ENCODE peak calls at places on chromosomes 3 and 15, in seven cellular contexts. J is Peyer's patch, E is HepG2, W is heart right ventricle, X is PC-3, N is DND-41, M is RWPE2. T is an unnamed sample.

GRCh38 chr3:55162031-55162784 is 234.3 kb upstream of the LRTM1 start:
- DNase-seq in J (no peak), E (no peak), W (no peak), X (peak; percentile 37), N (no peak), M (no peak), T (no peak)

GRCh38 chr15:43748376-43748775 is 2.1 kb downstream of the PDIA3 start:
- DNase-seq in J (no peak), E (no peak), W (no peak), X (peak; percentile 19), N (no peak), M (no peak), T (peak; percentile 69)

GRCh38 chr3:139846729-139847128 is 88.3 kb upstream of the CLSTN2 start:
- DNase-seq in J (no peak), E (no peak), W (no peak), X (no peak), N (no peak), M (no peak), T (no peak)

GRCh38 chr3:169147246-169148008 is 516.1 kb downstream of the MECOM start:
- DNase-seq in J (no peak), E (no peak), W (peak; percentile 48), X (peak; percentile 73), N (no peak), M (peak; percentile 64), T (no peak)

GRCh38 chr3:129282727-129283327 is 4.2 kb downstream of the HMCES start:
- DNase-seq in J (no peak), E (peak; percentile 12), W (no peak), X (peak; percentile 68), N (no peak), M (no peak), T (no peak)

GRCh38 chr3:143875566-143875965 is 27.3 kb upstream of the SLC9A9 start:
- DNase-seq in J (no peak), E (no peak), W (no peak), X (no peak), N (no peak), M (no peak), T (no peak)

GRCh38 chr3:54870423-54870822 is 57.4 kb downstream of the LRTM1 start:
- DNase-seq in J (no peak), E (peak; percentile 14), W (no peak), X (peak; percentile 85), N (no peak), M (no peak), T (no peak)

GRCh38 chr3:41683666-41684350 is 278.1 kb downstream of the ULK4 start:
- DNase-seq in J (no peak), E (peak; percentile 72), W (no peak), X (peak; percentile 43), N (no peak), M (no peak), T (no peak)

GRCh38 chr3:71057526-71057894 is 526.0 kb downstream of the FOXP1 start:
- DNase-seq in J (no peak), E (no peak), W (no peak), X (peak; percentile 87), N (no peak), M (no peak), T (no peak)

GRCh38 chr15:50280271-50280670 is 14.7 kb upstream of the HDC start:
- DNase-seq in J (no peak), E (no peak), W (no peak), X (no peak), N (no peak), M (no peak), T (no peak)

GRCh38 chr3:42752961-42753360 is 20.1 kb downstream of the CCDC13 start:
- DNase-seq in J (no peak), E (no peak), W (no peak), X (no peak), N (no peak), M (no peak), T (no peak)

GRCh38 chr3:181326637-181327223 is 337.2 kb upstream of the DNAJC19 start:
- DNase-seq in J (no peak), E (peak; percentile 18), W (no peak), X (peak; percentile 51), N (no peak), M (no peak), T (no peak)

GRCh38 chr3:112640864-112641751 is at the start of gene CCDC80:
- DNase-seq in J (no peak), E (no peak), W (no peak), X (peak; percentile 89), N (no peak), M (no peak), T (no peak)

GRCh38 chr15:96415513-96416217 is 85.2 kb downstream of the NR2F2 start:
- DNase-seq in J (no peak), E (no peak), W (no peak), X (no peak), N (no peak), M (no peak), T (no peak)

GRCh38 chr15:68650901-68651709 is 72.3 kb downstream of the CORO2B start:
- DNase-seq in J (peak; percentile 22), E (peak; percentile 18), W (peak; percentile 73), X (peak; percentile 35), N (peak; percentile 39), M (peak; percentile 56), T (peak; percentile 10)

GRCh38 chr3:116265976-116266584 is 179.2 kb downstream of the LSAMP start:
- DNase-seq in J (no peak), E (no peak), W (no peak), X (no peak), N (no peak), M (no peak), T (no peak)

GRCh38 chr3:126399348-126399730 is 4.6 kb downstream of the CFAP100 start:
- DNase-seq in J (no peak), E (no peak), W (no peak), X (peak; percentile 62), N (no peak), M (no peak), T (no peak)

GRCh38 chr3:43389388-43390254 is 103.3 kb downstream of the SNRK start:
- DNase-seq in J (peak; percentile 67), E (peak; percentile 30), W (no peak), X (peak; percentile 97), N (no peak), M (no peak), T (peak; percentile 76)

GRCh38 chr15:89129123-89129815 is 41.0 kb downstream of the ABHD2 start:
- DNase-seq in J (peak; percentile 49), E (no peak), W (peak; percentile 39), X (peak; percentile 40), N (peak; percentile 39), M (peak; percentile 44), T (peak; percentile 23)

GRCh38 chr15:59353994-59354951 is 18.4 kb downstream of the MYO1E start:
- DNase-seq in J (no peak), E (no peak), W (no peak), X (no peak), N (no peak), M (no peak), T (no peak)

GRCh38 chr3:102419786-102420185 is 15.0 kb upstream of the ZPLD1 start:
- DNase-seq in J (no peak), E (no peak), W (no peak), X (no peak), N (no peak), M (no peak), T (no peak)

GRCh38 chr3:129001817-129002572 is 891 bp downstream of the EFCC1 start:
- DNase-seq in J (no peak), E (no peak), W (no peak), X (no peak), N (no peak), M (no peak), T (peak; percentile 21)

GRCh38 chr3:40920041-40920440 is 279.3 kb upstream of the CTNNB1 start:
- DNase-seq in J (no peak), E (no peak), W (no peak), X (peak; percentile 61), N (no peak), M (no peak), T (no peak)

GRCh38 chr15:89408512-89409183 is 74.0 kb upstream of the POLG start:
- DNase-seq in J (no peak), E (no peak), W (no peak), X (no peak), N (no peak), M (no peak), T (no peak)

DNA sequence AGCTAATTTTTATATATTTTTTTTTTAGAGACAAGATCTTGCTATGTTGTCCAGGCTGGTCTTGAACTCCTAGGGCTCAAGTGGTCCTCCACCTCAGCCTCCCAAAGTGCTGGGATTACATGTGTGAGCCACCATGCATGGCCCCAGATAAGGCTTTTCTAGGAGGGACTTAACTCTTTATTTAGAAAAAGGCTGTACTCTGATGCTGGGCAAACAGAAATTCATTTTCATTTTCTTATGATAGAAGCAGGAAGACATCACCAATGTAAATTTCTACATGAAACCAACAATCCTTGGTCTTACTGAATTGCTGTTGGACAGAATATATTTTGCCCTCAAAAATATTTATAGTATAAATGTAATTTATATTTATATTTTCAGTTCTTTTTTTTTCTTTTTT is 9.6 kb downstream of the NIPA1 start:
- DNase-seq in J (no peak), E (no peak), W (no peak), X (no peak), N (no peak), M (no peak), T (no peak)
- H3K27ac ChIP-seq in J (no peak overlapping the region), E (no peak overlapping the region), W (no peak overlapping the region), X (no peak overlapping the region), N (no peak overlapping the region), M (no peak overlapping the region), T (no peak overlapping the region)

DNA sequence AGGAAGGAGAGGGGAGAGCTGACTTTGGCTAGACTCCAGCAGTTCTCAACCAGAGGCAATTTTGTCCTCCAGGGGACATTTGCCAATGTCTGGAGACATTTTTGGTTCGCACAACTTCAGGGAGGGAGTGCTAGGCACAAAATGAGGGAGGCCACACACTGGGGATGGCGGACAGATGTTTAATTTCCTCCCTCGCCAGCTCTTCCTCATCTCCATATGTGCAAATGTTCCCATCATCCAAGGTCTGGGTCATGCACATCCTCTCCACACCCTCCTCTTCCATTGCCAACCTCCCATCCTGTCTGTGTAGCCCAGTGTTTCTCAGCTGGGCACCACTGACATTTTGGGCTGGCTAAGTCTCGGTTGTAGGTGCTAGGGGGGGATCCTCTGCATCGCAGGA is 50.7 kb upstream of the SLC7A14 start:
- DNase-seq in J (no peak), E (no peak), W (no peak), X (no peak), N (no peak), M (no peak), T (no peak)
- H3K36me3 ChIP-seq in J (no peaks in the 10 kb centered on the region), E (no peaks in the 10 kb centered on the region), W (no peaks in the 10 kb centered on the region), X (no peaks in the 10 kb centered on the region), N (no peaks in the 10 kb centered on the region), M (no peaks in the 10 kb centered on the region), T (no peaks in the 10 kb centered on the region)

GRCh38 chr3:22383285-22383684 is 632.3 kb upstream of the ZNF385D start:
- DNase-seq in J (no peak), E (no peak), W (no peak), X (no peak), N (no peak), M (no peak), T (no peak)

DNA sequence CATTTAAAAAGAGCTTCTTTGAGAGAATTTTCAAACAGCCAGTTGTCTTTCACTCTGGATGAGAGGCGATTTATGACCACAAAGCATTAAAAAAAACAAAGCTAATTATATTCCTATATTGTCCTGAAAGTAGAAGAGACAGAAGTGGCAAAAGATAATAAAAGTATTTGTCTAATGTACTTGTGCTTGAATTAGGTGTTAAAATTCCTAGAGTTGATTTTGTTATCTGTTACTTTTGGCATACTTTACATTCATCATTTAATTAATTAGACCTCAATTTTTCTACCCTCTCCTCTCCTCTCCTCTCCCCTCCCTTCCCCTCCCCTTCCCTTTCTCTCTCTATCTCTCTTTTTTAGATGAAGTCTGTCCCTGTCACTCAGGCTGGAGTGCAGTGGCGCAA is 635.1 kb upstream of the ZNF385D start:
- DNase-seq in J (no peak), E (no peak), W (no peak), X (no peak), N (no peak), M (no peak), T (no peak)
- H3K27ac ChIP-seq in J (no peak overlapping the region), E (no peak overlapping the region), W (no peak overlapping the region), X (no peak overlapping the region), N (no peak overlapping the region), M (no peak overlapping the region), T (no peak overlapping the region)

GRCh38 chr15:41817327-41817726 is 10.6 kb upstream of the JMJD7 start:
- DNase-seq in J (no peak), E (no peak), W (no peak), X (no peak), N (no peak), M (no peak), T (no peak)
- H3K36me3 ChIP-seq in J (no peaks in the 10 kb centered on the region), E (peaks cover 4% of the 10 kb centered on the region), W (peaks cover 100% of the 10 kb centered on the region), X (peaks cover 39% of the 10 kb centered on the region), N (peaks cover 80% of the 10 kb centered on the region), M (peaks cover 98% of the 10 kb centered on the region), T (peaks cover 97% of the 10 kb centered on the region)